ENCODE peak calls at places on chromosomes 16 and 17, in seven cellular contexts. Q is mammary epithelial cell; P is thoracic aorta; B is prostate gland; G is testis; M is CD4-positive, CD25-positive, alpha-beta regulatory T cell; J is neural progenitor cell. X is an unnamed sample. For H3K9me3, the result is how much of the 10 kb centered on the place peaks cover.

GRCh38 chr17:41464682-41465081 is 2.5 kb downstream of the KRT32 start:
- DNase-seq in P (peak), M (no peak), G (peak), J (no peak), Q (peak), B (peak), X (peak)

GRCh38 chr16:20166531-20167235 is 93.0 kb upstream of the GPR139 start:
- DNase-seq in G (no peak), M (no peak), J (peak), B (no peak), Q (no peak), P (no peak), X (no peak)

GRCh38 chr17:40327735-40328385 is 18.9 kb downstream of the RARA start:
- DNase-seq in B (no peak), P (no peak), G (no peak), Q (no peak), J (no peak), M (no peak), X (peak)

GRCh38 chr16:87895641-87896141 is 26.4 kb upstream of the SLC7A5 start:
- DNase-seq in G (peak), M (no peak), J (no peak), P (no peak), Q (peak), B (no peak), X (no peak)

GRCh38 chr17:45908935-45909334 is 14.6 kb downstream of the MAPT start:
- DNase-seq in M (no peak), G (no peak), B (no peak), J (no peak), Q (no peak), P (no peak), X (no peak)

GRCh38 chr17:63932008-63932561 is at the start of gene CD79B:
- DNase-seq in M (peak), J (no peak), G (no peak), B (no peak), Q (no peak), P (no peak), X (no peak)

GRCh38 chr17:62134397-62134796 is 69.3 kb upstream of the MED13 start:
- DNase-seq in M (no peak), G (no peak), Q (no peak), P (no peak), B (no peak), J (no peak), X (no peak)

GRCh38 chr17:60766778-60767190 is 89.1 kb downstream of the BCAS3 start:
- DNase-seq in Q (no peak), G (no peak), B (no peak), P (no peak), J (no peak), M (peak), X (no peak)

GRCh38 chr16:79170565-79171242 is 429.8 kb downstream of the MAF start:
- DNase-seq in M (no peak), G (peak), J (no peak), B (no peak), P (peak), Q (no peak), X (no peak)

GRCh38 chr17:42929497-42929844 is 28.9 kb downstream of the G6PC1 start:
- DNase-seq in G (no peak), P (no peak), B (no peak), Q (no peak), M (no peak), J (no peak), X (no peak)
- H3K27ac ChIP-seq in G (no peak), P (no peak), B (no peak), Q (no peak), M (no peak), J (no peak), X (no peak)

GRCh38 chr17:47818002-47818695 is 3.4 kb downstream of the OSBPL7 start:
- DNase-seq in Q (no peak), P (no peak), M (no peak), B (no peak), J (no peak), G (no peak), X (no peak)
- H3K9me3 ChIP-seq in Q (under half), P (under half), M (under half), B (under half), J (under half), G (under half), X (under half)

DNA sequence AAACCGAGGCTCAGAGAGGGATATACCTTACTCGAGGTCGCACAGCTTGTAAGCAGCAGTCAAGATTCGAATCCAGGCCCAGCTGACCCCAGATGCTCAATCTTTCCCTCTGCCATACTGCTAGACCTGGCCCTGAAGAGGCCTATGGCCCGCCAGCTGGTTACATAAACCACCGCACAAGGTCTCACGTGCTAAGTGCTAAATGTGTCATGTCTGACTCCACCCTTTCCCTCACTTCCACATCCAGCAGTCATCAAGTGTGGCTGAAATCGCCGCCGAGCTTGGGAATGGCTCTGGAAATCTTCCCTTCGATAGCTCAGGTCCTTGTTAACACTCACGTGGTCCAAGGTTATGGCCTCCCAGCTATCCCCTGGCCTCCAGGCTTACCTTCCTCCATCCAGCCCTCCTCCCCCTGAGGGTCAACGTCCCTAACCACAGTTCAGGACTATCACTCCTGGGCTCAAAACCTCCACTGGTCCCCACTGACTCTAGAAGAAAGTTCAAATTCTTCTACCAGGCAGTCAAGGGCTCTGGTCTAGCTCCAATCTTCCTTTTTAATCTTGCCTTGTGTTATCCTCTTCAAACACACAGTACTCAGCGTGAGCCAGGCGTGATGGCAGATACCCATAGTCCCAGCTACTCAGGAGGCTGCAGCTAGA is 3.5 kb downstream of the ZBTB4 start:
- DNase-seq in P (no peak), M (no peak), Q (no peak), B (no peak), J (no peak), G (peak), X (no peak)
- H3K27ac ChIP-seq in P (no peak), M (no peak), Q (peak), B (peak), J (no peak), G (peak), X (no peak)

GRCh38 chr16:16157166-16157565 is 66.1 kb downstream of the ABCC6 start:
- DNase-seq in Q (no peak), M (no peak), B (no peak), P (no peak), G (no peak), J (no peak), X (no peak)
- H3K9me3 ChIP-seq in Q (under half), M (under half), B (under half), P (under half), G (under half), J (under half), X (under half)

GRCh38 chr17:73698966-73699365 is 54.7 kb upstream of the SDK2 start:
- DNase-seq in B (no peak), G (no peak), M (no peak), P (no peak), Q (no peak), J (no peak), X (no peak)

GRCh38 chr17:73695035-73695738 is 50.9 kb upstream of the SDK2 start:
- DNase-seq in Q (no peak), G (no peak), J (no peak), B (no peak), P (no peak), M (no peak), X (no peak)

GRCh38 chr17:73696251-73696650 is 52.0 kb upstream of the SDK2 start:
- DNase-seq in P (no peak), B (no peak), J (no peak), M (no peak), G (no peak), Q (no peak), X (no peak)

GRCh38 chr17:73694491-73694890 is 50.2 kb upstream of the SDK2 start:
- DNase-seq in M (no peak), B (no peak), J (no peak), G (no peak), Q (no peak), P (no peak), X (no peak)

GRCh38 chr17:73697872-73698271 is 53.6 kb upstream of the SDK2 start:
- DNase-seq in B (no peak), J (no peak), Q (no peak), G (no peak), M (no peak), P (no peak), X (no peak)
- H3K27ac ChIP-seq in B (no peak), J (no peak), Q (no peak), G (no peak), M (no peak), P (no peak), X (no peak)